ENCODE peak calls at places on chromosome 6, in four cellular contexts. T is IMR-90, K is activated B cell treated with CpG ODN at 0.5 μM for 24 hours, L is A549. U is an unnamed sample.

GRCh38 chr6:107653183-107653580 is 163.3 kb downstream of the SOBP start:
- DNase-seq in L (no peak), K (no peak), T (no peak), U (no peak)

GRCh38 chr6:118649918-118650499 is 1.4 kb downstream of the CEP85L start:
- DNase-seq in L (no peak), K (no peak), T (no peak), U (no peak)

GRCh38 chr6:160662842-160663241 is 1.2 kb downstream of the LPA start:
- DNase-seq in T (no peak), K (no peak), L (no peak), U (no peak)

GRCh38 chr6:165401092-165401491 is 91.7 kb upstream of the C6orf118 start:
- DNase-seq in L (no peak), T (no peak), K (no peak), U (no peak)

GRCh38 chr6:30485236-30485635 is 4.1 kb upstream of the HLA-E start:
- DNase-seq in T (no peak), K (no peak), L (no peak), U (no peak)

GRCh38 chr6:12096342-12096741 is 84.2 kb downstream of the HIVEP1 start:
- DNase-seq in K (no peak), L (no peak), T (no peak), U (no peak)

GRCh38 chr6:141610741-141611140 is 522.0 kb upstream of the GJE1 start:
- DNase-seq in T (peak), K (no peak), L (peak), U (no peak)

GRCh38 chr6:109979033-109979921 is 1.2 kb downstream of the GPR6 start:
- DNase-seq in L (no peak), K (no peak), T (no peak), U (no peak)

GRCh38 chr6:169571123-169571962 is 130.5 kb downstream of the WDR27 start:
- DNase-seq in K (no peak), T (peak), L (peak), U (no peak)

GRCh38 chr6:111361648-111362047 is 121.4 kb downstream of the REV3L start:
- DNase-seq in K (no peak), L (peak), T (peak), U (no peak)
- TF ChIP-seq CTCF in K (no peak), L (peak), T (peak), U (peak)

GRCh38 chr6:150016324-150017185 is 8.8 kb downstream of the RAET1L start:
- DNase-seq in L (peak), K (peak), T (peak), U (no peak)
- TF ChIP-seq CTCF in L (peak), K (no peak), T (peak), U (peak)

GRCh38 chr6:125759184-125759902 is 9.9 kb downstream of the HEY2 start:
- DNase-seq in K (no peak), T (no peak), L (peak), U (no peak)
- TF ChIP-seq CTCF in K (no peak), T (no peak), L (peak), U (peak)

DNA sequence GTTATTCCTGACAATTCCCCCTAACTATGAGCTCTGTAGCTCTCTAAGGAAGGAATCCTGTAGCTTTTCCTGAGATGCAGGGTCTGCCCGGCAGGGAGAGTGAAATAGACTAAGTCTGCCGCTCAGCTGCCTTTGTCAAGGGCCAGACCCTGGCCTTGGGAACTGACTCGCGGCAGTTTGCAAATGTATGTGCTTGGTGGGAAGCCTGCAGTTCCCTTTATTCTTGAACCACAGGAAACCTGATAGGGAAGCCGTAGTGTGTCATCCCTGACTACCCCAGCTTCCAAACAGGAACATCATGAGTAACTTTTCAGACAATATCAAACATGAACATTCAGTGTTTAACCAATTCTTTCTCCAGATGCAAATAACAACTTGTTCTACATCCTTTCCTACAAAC is 78.7 kb upstream of the IFNGR1 start:
- DNase-seq in T (peak), K (no peak), L (no peak), U (no peak)
- TF ChIP-seq CTCF in T (no peak), K (no peak), L (no peak), U (no peak)

GRCh38 chr6:66926060-66926459 is 1219.0 kb upstream of the EYS start:
- DNase-seq in K (no peak), T (no peak), L (peak), U (no peak)
- TF ChIP-seq CTCF in K (no peak), T (no peak), L (no peak), U (peak)

DNA sequence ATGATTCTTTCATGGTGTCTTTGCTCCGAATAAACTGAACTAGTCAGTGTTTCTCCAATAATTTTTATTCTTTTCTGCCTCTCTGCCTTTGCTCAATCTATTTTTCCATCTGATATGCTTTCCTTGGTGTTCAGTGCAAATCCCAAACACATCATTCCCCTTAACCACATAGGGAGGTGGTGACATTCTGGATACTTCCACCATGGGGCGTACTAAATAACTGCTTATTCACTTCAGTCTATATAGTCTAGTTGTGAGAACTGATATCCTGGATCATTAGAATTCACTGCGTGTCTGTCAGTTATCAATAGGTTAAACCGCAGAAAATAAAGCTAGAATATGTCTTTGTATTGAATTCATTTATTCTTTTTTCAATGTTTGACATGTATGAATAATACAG is 83.1 kb downstream of the KCNQ5 start:
- DNase-seq in K (no peak), L (peak), T (no peak), U (no peak)
- TF ChIP-seq CTCF in K (no peak), L (no peak), T (no peak), U (no peak)

GRCh38 chr6:42969431-42969830 is 8.9 kb downstream of the GNMT start:
- DNase-seq in T (no peak), L (no peak), K (no peak), U (no peak)
- TF ChIP-seq CTCF in T (no peak), L (no peak), K (no peak), U (no peak)

GRCh38 chr6:41700577-41701347 is 34.6 kb downstream of the TFEB start:
- DNase-seq in K (no peak), T (no peak), L (no peak), U (no peak)
- TF ChIP-seq CTCF in K (no peak), T (no peak), L (no peak), U (no peak)